ENCODE peak calls at places on chromosomes 4 and X, in seven cellular contexts. One of them, this sample, is unnamed.

GRCh38 chr4:18106620-18107019 is 85.1 kb upstream of the LCORL start:
- DNase-seq in GM12878: no peak
- DNase-seq in H1: no peak
- DNase-seq in GM12891: no peak
- DNase-seq in K562: no peak
- DNase-seq in HepG2: no peak
- DNase-seq in SK-N-SH: no peak
- DNase-seq in this sample: no peak

GRCh38 chr4:27666943-27667342 is 806.3 kb downstream of the STIM2 start:
- DNase-seq in GM12878: no peak
- DNase-seq in H1: no peak
- DNase-seq in GM12891: no peak
- DNase-seq in K562: no peak
- DNase-seq in HepG2: no peak
- DNase-seq in SK-N-SH: peak
- DNase-seq in this sample: no peak

GRCh38 chr4:181646864-181647263 is 596.3 kb upstream of the TENM3 start:
- DNase-seq in GM12878: no peak
- DNase-seq in H1: no peak
- DNase-seq in GM12891: no peak
- DNase-seq in K562: no peak
- DNase-seq in HepG2: no peak
- DNase-seq in SK-N-SH: no peak
- DNase-seq in this sample: no peak

GRCh38 chr4:8914461-8915171 is 43.0 kb upstream of the HMX1 start:
- DNase-seq in GM12878: no peak
- DNase-seq in H1: no peak
- DNase-seq in GM12891: peak
- DNase-seq in K562: no peak
- DNase-seq in HepG2: no peak
- DNase-seq in SK-N-SH: peak
- DNase-seq in this sample: peak

GRCh38 chrX:16664059-16664458 is 14.1 kb downstream of the S100G start:
- DNase-seq in GM12878: no peak
- DNase-seq in H1: no peak
- DNase-seq in GM12891: no peak
- DNase-seq in K562: no peak
- DNase-seq in HepG2: no peak
- DNase-seq in SK-N-SH: no peak
- DNase-seq in this sample: no peak

GRCh38 chrX:53813663-53814440 is 127.3 kb upstream of the HUWE1 start:
- DNase-seq in GM12878: no peak
- DNase-seq in H1: no peak
- DNase-seq in GM12891: no peak
- DNase-seq in K562: no peak
- DNase-seq in HepG2: no peak
- DNase-seq in SK-N-SH: no peak
- DNase-seq in this sample: no peak

GRCh38 chr4:43360296-43360695 is 467.8 kb downstream of the GRXCR1 start:
- DNase-seq in GM12878: no peak
- DNase-seq in H1: no peak
- DNase-seq in GM12891: no peak
- DNase-seq in K562: no peak
- DNase-seq in HepG2: peak
- DNase-seq in SK-N-SH: no peak
- DNase-seq in this sample: no peak

GRCh38 chr4:41448935-41449334 is 89.0 kb upstream of the LIMCH1 start:
- DNase-seq in GM12878: no peak
- DNase-seq in H1: no peak
- DNase-seq in GM12891: no peak
- DNase-seq in K562: no peak
- DNase-seq in HepG2: peak
- DNase-seq in SK-N-SH: no peak
- DNase-seq in this sample: no peak

GRCh38 chrX:153969904-153970397 is 1.7 kb downstream of the HCFC1 start:
- DNase-seq in GM12878: no peak
- DNase-seq in H1: no peak
- DNase-seq in GM12891: no peak
- DNase-seq in K562: no peak
- DNase-seq in HepG2: no peak
- DNase-seq in SK-N-SH: peak
- DNase-seq in this sample: no peak

GRCh38 chr4:44848466-44848865 is 122.1 kb upstream of the GNPDA2 start:
- DNase-seq in GM12878: no peak
- DNase-seq in H1: no peak
- DNase-seq in GM12891: no peak
- DNase-seq in K562: no peak
- DNase-seq in HepG2: no peak
- DNase-seq in SK-N-SH: no peak
- DNase-seq in this sample: no peak

GRCh38 chrX:1529328-1529727 is 7.7 kb downstream of the P2RY8 start:
- DNase-seq in GM12878: no peak
- DNase-seq in H1: no peak
- DNase-seq in GM12891: no peak
- DNase-seq in K562: no peak
- DNase-seq in HepG2: no peak
- DNase-seq in SK-N-SH: no peak
- DNase-seq in this sample: no peak

GRCh38 chr4:26069218-26069617 is 155.2 kb downstream of the SMIM20 start:
- DNase-seq in GM12878: no peak
- DNase-seq in H1: no peak
- DNase-seq in GM12891: no peak
- DNase-seq in K562: peak
- DNase-seq in HepG2: peak
- DNase-seq in SK-N-SH: peak
- DNase-seq in this sample: no peak

GRCh38 chr4:155353923-155354540 is 22.7 kb downstream of the MAP9 start:
- DNase-seq in GM12878: no peak
- DNase-seq in H1: no peak
- DNase-seq in GM12891: no peak
- DNase-seq in K562: peak
- DNase-seq in HepG2: peak
- DNase-seq in SK-N-SH: peak
- DNase-seq in this sample: no peak

GRCh38 chr4:110671679-110672078 is 48.8 kb upstream of the PITX2 start:
- DNase-seq in GM12878: no peak
- DNase-seq in H1: no peak
- DNase-seq in GM12891: no peak
- DNase-seq in K562: no peak
- DNase-seq in HepG2: no peak
- DNase-seq in SK-N-SH: no peak
- DNase-seq in this sample: no peak

GRCh38 chr4:26787461-26788340 is 72.9 kb upstream of the STIM2 start:
- DNase-seq in GM12878: no peak
- DNase-seq in H1: peak
- DNase-seq in GM12891: no peak
- DNase-seq in K562: peak
- DNase-seq in HepG2: peak
- DNase-seq in SK-N-SH: no peak
- DNase-seq in this sample: no peak

GRCh38 chrX:65900850-65901844 is 138.7 kb downstream of the VSIG4 start:
- DNase-seq in GM12878: no peak
- DNase-seq in H1: no peak
- DNase-seq in GM12891: no peak
- DNase-seq in K562: no peak
- DNase-seq in HepG2: no peak
- DNase-seq in SK-N-SH: no peak
- DNase-seq in this sample: no peak

GRCh38 chrX:40171513-40172168 is 73.9 kb upstream of the BCOR start:
- DNase-seq in GM12878: no peak
- DNase-seq in H1: no peak
- DNase-seq in GM12891: no peak
- DNase-seq in K562: no peak
- DNase-seq in HepG2: no peak
- DNase-seq in SK-N-SH: no peak
- DNase-seq in this sample: no peak

GRCh38 chr4:24471623-24472510 is 112.5 kb downstream of the DHX15 start:
- DNase-seq in GM12878: no peak
- DNase-seq in H1: no peak
- DNase-seq in GM12891: peak
- DNase-seq in K562: no peak
- DNase-seq in HepG2: no peak
- DNase-seq in SK-N-SH: peak
- DNase-seq in this sample: peak

GRCh38 chrX:69289839-69290123 is 124.5 kb upstream of the PJA1 start:
- DNase-seq in GM12878: no peak
- DNase-seq in H1: no peak
- DNase-seq in GM12891: no peak
- DNase-seq in K562: no peak
- DNase-seq in HepG2: no peak
- DNase-seq in SK-N-SH: no peak
- DNase-seq in this sample: no peak

GRCh38 chrX:119502727-119503483 is 34.7 kb downstream of the SLC25A5 start:
- DNase-seq in GM12878: no peak
- DNase-seq in H1: no peak
- DNase-seq in GM12891: no peak
- DNase-seq in K562: no peak
- DNase-seq in HepG2: peak
- DNase-seq in SK-N-SH: no peak
- DNase-seq in this sample: no peak

GRCh38 chr4:88985088-88985779 is 71.8 kb downstream of the FAM13A start:
- DNase-seq in GM12878: no peak
- DNase-seq in H1: no peak
- DNase-seq in GM12891: no peak
- DNase-seq in K562: no peak
- DNase-seq in HepG2: no peak
- DNase-seq in SK-N-SH: no peak
- DNase-seq in this sample: no peak

GRCh38 chrX:107704181-107704580 is 71.4 kb downstream of the TSC22D3 start:
- DNase-seq in GM12878: no peak
- DNase-seq in H1: no peak
- DNase-seq in GM12891: no peak
- DNase-seq in K562: no peak
- DNase-seq in HepG2: no peak
- DNase-seq in SK-N-SH: no peak
- DNase-seq in this sample: no peak

DNA sequence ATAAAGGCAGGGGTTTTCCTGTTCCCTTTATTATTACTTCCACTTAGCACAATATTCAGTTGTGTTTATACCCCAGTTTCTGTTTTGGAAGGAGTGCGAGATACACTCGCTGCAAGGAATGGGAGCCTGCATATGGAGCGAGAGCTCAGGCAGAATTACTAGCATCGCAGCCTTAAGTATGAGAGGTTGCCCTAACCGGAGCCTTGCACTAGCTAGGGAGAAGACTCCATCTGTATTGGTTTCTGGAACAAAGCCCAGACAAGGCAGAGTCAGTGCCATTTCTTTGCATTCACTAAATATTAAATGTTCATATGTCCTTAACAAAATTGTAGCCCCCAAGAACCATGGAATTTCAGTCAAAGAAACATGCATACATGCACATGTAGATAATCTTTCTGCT is 6.2 kb upstream of the DCTD start:
- DNase-seq in GM12878: no peak
- DNase-seq in H1: no peak
- DNase-seq in GM12891: no peak
- DNase-seq in K562: no peak
- DNase-seq in HepG2: no peak
- DNase-seq in SK-N-SH: no peak
- DNase-seq in this sample: no peak
- TF ChIP-seq TAF1 in GM12878: no peak
- TF ChIP-seq TAF1 in H1: no peak
- TF ChIP-seq TAF1 in GM12891: no peak
- TF ChIP-seq TAF1 in K562: no peak
- TF ChIP-seq TAF1 in HepG2: no peak
- TF ChIP-seq TAF1 in SK-N-SH: no peak
- TF ChIP-seq TAF1 in this sample: no peak

GRCh38 chr4:109078724-109079123 is 223.7 kb downstream of the COL25A1 start:
- DNase-seq in GM12878: no peak
- DNase-seq in H1: no peak
- DNase-seq in GM12891: no peak
- DNase-seq in K562: no peak
- DNase-seq in HepG2: no peak
- DNase-seq in SK-N-SH: no peak
- DNase-seq in this sample: no peak
- TF ChIP-seq TAF1 in GM12878: no peak
- TF ChIP-seq TAF1 in H1: no peak
- TF ChIP-seq TAF1 in GM12891: no peak
- TF ChIP-seq TAF1 in K562: no peak
- TF ChIP-seq TAF1 in HepG2: no peak
- TF ChIP-seq TAF1 in SK-N-SH: no peak
- TF ChIP-seq TAF1 in this sample: no peak

GRCh38 chrX:47863187-47863586 is 26.5 kb downstream of the ZNF81 start:
- DNase-seq in GM12878: no peak
- DNase-seq in H1: no peak
- DNase-seq in GM12891: no peak
- DNase-seq in K562: no peak
- DNase-seq in HepG2: no peak
- DNase-seq in SK-N-SH: no peak
- DNase-seq in this sample: no peak

GRCh38 chrX:47862680-47863079 is 26.0 kb downstream of the ZNF81 start:
- DNase-seq in GM12878: no peak
- DNase-seq in H1: no peak
- DNase-seq in GM12891: no peak
- DNase-seq in K562: no peak
- DNase-seq in HepG2: no peak
- DNase-seq in SK-N-SH: no peak
- DNase-seq in this sample: no peak

GRCh38 chrX:47859686-47860085 is 23.0 kb downstream of the ZNF81 start:
- DNase-seq in GM12878: no peak
- DNase-seq in H1: no peak
- DNase-seq in GM12891: no peak
- DNase-seq in K562: no peak
- DNase-seq in HepG2: no peak
- DNase-seq in SK-N-SH: no peak
- DNase-seq in this sample: no peak

GRCh38 chrX:47864785-47865184 is 28.1 kb downstream of the ZNF81 start:
- DNase-seq in GM12878: no peak
- DNase-seq in H1: no peak
- DNase-seq in GM12891: no peak
- DNase-seq in K562: no peak
- DNase-seq in HepG2: no peak
- DNase-seq in SK-N-SH: no peak
- DNase-seq in this sample: no peak
- TF ChIP-seq TAF1 in GM12878: no peak
- TF ChIP-seq TAF1 in H1: no peak
- TF ChIP-seq TAF1 in GM12891: no peak
- TF ChIP-seq TAF1 in K562: no peak
- TF ChIP-seq TAF1 in HepG2: no peak
- TF ChIP-seq TAF1 in SK-N-SH: no peak
- TF ChIP-seq TAF1 in this sample: no peak

DNA sequence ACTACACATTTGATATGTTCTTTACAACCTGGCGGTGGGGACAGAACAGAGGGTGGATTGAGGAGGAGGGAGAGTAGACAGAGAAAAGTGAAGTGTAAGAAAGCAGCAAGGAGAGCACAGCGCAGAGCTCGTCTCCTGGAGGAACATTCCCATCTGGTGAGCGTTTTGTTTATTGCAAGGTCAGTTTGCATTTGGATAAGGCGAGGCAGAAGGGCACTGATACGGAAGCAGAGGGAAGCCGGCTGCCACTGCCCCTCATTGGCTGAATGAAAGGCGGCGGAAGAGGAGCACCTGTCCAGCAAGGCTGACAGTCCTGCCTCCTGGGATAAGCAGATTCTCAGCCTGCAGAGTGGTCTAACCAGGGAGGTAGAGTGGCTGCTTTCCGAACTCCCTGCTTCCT is 83.2 kb downstream of the GPR143 start:
- DNase-seq in GM12878: no peak
- DNase-seq in H1: no peak
- DNase-seq in GM12891: no peak
- DNase-seq in K562: no peak
- DNase-seq in HepG2: no peak
- DNase-seq in SK-N-SH: no peak
- DNase-seq in this sample: no peak
- TF ChIP-seq TAF1 in GM12878: no peak
- TF ChIP-seq TAF1 in H1: no peak
- TF ChIP-seq TAF1 in GM12891: no peak
- TF ChIP-seq TAF1 in K562: no peak
- TF ChIP-seq TAF1 in HepG2: no peak
- TF ChIP-seq TAF1 in SK-N-SH: no peak
- TF ChIP-seq TAF1 in this sample: no peak